ENCODE peak calls at places on chromosomes 5 and 9, in seven cellular contexts. A, J, Y, M, I, T and U are unnamed samples. For H3K27me3, the result is how much of the 10 kb centered on the place peaks cover.

GRCh38 chr5:50824109-50824508 is 157.7 kb downstream of the PARP8 start:
- DNase-seq in A (no peak), J (no peak), Y (no peak), M (no peak), I (no peak), T (no peak), U (no peak)

GRCh38 chr5:124921694-124922093 is 175.3 kb upstream of the ZNF608 start:
- DNase-seq in A (no peak), J (no peak), Y (no peak), M (no peak), I (no peak), T (no peak), U (no peak)

GRCh38 chr9:121929893-121930875 is 162.9 kb downstream of the TTLL11 start:
- DNase-seq in A (no peak), J (no peak), Y (no peak), M (peak), I (no peak), T (peak), U (peak)

GRCh38 chr5:126866837-126867236 is 89.9 kb downstream of the LMNB1 start:
- DNase-seq in A (no peak), J (no peak), Y (no peak), M (no peak), I (no peak), T (no peak), U (no peak)

GRCh38 chr5:117973785-117974184 is 1014.6 kb downstream of the DTWD2 start:
- DNase-seq in A (no peak), J (no peak), Y (no peak), M (peak), I (no peak), T (no peak), U (no peak)

GRCh38 chr9:126131066-126132010 is 195.3 kb upstream of the MVB12B start:
- DNase-seq in A (no peak), J (no peak), Y (no peak), M (peak), I (no peak), T (no peak), U (no peak)

GRCh38 chr5:98631311-98632054 is 142.0 kb upstream of the RGMB start:
- DNase-seq in A (peak), J (peak), Y (no peak), M (no peak), I (no peak), T (no peak), U (no peak)

GRCh38 chr9:79858509-79858908 is 286.7 kb downstream of the TLE4 start:
- DNase-seq in A (no peak), J (peak), Y (no peak), M (no peak), I (peak), T (no peak), U (no peak)

GRCh38 chr9:114588150-114588663 is 638 bp downstream of the ATP6V1G1 start:
- DNase-seq in A (peak), J (peak), Y (no peak), M (no peak), I (no peak), T (peak), U (no peak)

GRCh38 chr9:130579738-130580463 is 524 bp downstream of the FUBP3 start:
- DNase-seq in A (no peak), J (no peak), Y (no peak), M (no peak), I (no peak), T (peak), U (no peak)

GRCh38 chr9:31776471-31776870 is 608.0 kb upstream of the ACO1 start:
- DNase-seq in A (no peak), J (no peak), Y (no peak), M (no peak), I (no peak), T (no peak), U (peak)

GRCh38 chr5:135061001-135061400 is 27.0 kb upstream of the PITX1 start:
- DNase-seq in A (no peak), J (no peak), Y (no peak), M (no peak), I (no peak), T (no peak), U (no peak)

GRCh38 chr9:16267336-16268036 is 603.0 kb downstream of the BNC2 start:
- DNase-seq in A (peak), J (peak), Y (no peak), M (no peak), I (no peak), T (no peak), U (no peak)

GRCh38 chr9:89881431-89881830 is 276.6 kb downstream of the GADD45G start:
- DNase-seq in A (no peak), J (no peak), Y (no peak), M (no peak), I (no peak), T (no peak), U (no peak)

GRCh38 chr9:27626629-27627564 is 53.6 kb upstream of the C9orf72 start:
- DNase-seq in A (no peak), J (no peak), Y (no peak), M (no peak), I (no peak), T (peak), U (no peak)

GRCh38 chr9:91930475-91930874 is 19.6 kb downstream of the ROR2 start:
- DNase-seq in A (peak), J (peak), Y (no peak), M (no peak), I (no peak), T (no peak), U (no peak)

GRCh38 chr5:141084487-141084989 is 9.9 kb upstream of the PCDHB2 start:
- DNase-seq in A (peak), J (peak), Y (no peak), M (peak), I (peak), T (peak), U (peak)

GRCh38 chr5:171579162-171579561 is 159.7 kb downstream of the FGF18 start:
- DNase-seq in A (no peak), J (no peak), Y (no peak), M (no peak), I (no peak), T (no peak), U (no peak)

GRCh38 chr5:113204525-113205161 is 228.0 kb downstream of the DCP2 start:
- DNase-seq in A (peak), J (peak), Y (no peak), M (peak), I (no peak), T (no peak), U (no peak)

GRCh38 chr9:129481824-129482511 is 138.9 kb downstream of the C9orf50 start:
- DNase-seq in A (no peak), J (peak), Y (no peak), M (peak), I (no peak), T (no peak), U (peak)

GRCh38 chr5:139842321-139842720 is 46.7 kb downstream of the PSD2 start:
- DNase-seq in A (no peak), J (no peak), Y (no peak), M (no peak), I (no peak), T (no peak), U (no peak)

DNA sequence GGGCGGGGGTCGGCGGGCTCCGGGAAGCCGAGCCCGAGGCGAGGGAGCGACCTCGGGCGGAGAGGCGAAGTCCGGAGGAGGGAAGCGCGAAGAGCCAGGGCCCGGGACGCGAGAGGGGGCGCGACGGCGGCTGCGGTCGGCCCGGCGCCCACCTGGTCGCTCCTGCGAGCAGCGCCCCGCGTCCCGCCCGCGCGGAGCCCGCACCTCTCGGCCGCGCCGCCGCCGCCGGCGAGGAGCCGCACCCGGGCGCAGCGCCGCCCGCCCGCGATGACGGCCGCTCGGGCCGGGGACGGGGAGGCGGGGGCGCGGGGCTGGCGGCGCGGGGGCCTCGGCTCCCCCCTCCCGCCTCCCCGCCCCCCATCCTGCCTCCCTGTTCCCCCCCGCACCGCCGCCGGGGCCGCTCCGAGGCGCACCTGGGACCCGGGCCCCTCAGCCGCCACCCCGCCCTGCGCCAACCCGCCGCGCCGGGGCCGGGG is 2.6 kb downstream of the NR5A1 start:
- DNase-seq in A (no peak), J (no peak), Y (no peak), M (no peak), I (no peak), T (no peak), U (peak)
- H3K27me3 ChIP-seq in A (half or more), J (under half), Y (under half), M (half or more), I (under half), T (under half), U (under half)

GRCh38 chr9:37039065-37039464 is 5.0 kb upstream of the PAX5 start:
- DNase-seq in A (no peak), J (no peak), Y (no peak), M (no peak), I (no peak), T (no peak), U (no peak)

GRCh38 chr9:37037744-37038640 is 3.9 kb upstream of the PAX5 start:
- DNase-seq in A (no peak), J (peak), Y (no peak), M (peak), I (no peak), T (no peak), U (no peak)

GRCh38 chr9:37042421-37042820 is 8.4 kb upstream of the PAX5 start:
- DNase-seq in A (no peak), J (no peak), Y (no peak), M (no peak), I (no peak), T (no peak), U (peak)

GRCh38 chr9:37037137-37037743 is 3.2 kb upstream of the PAX5 start:
- DNase-seq in A (no peak), J (no peak), Y (no peak), M (no peak), I (no peak), T (no peak), U (no peak)

DNA sequence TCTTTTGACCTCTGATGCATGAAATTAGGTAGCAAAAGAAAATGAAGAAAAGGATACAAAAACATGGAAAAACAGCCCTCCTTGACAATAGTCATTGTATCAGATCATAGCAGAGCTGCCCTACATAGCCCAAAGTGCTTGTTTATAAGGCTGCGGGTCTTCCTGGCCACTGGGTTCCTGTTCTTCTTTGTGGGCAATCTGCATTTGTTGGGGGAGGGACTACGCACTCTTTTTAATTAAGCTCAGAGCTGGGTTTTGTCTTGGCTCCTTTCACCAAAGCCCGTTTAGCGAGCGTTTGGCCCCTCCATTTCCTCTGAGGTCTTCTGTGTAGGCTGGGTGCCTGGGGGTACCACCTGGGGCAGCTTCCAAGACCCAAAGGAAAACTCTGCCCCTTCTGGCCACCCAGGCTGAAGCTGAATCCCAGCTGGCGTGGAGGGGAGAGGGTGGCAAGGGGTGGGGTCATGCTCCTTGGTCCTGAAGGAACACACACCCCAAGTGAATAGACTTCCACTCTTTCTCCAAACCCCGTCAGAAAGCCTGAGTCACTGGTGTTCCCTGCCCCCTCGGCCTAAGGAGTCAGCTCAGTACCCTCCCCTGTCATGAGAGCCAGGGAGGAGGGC is 6.5 kb upstream of the PAX5 start:
- DNase-seq in A (no peak), J (no peak), Y (no peak), M (peak), I (no peak), T (no peak), U (no peak)
- H3K27me3 ChIP-seq in A (half or more), J (half or more), Y (under half), M (half or more), I (under half), T (under half), U (under half)

GRCh38 chr9:20621553-20622329 is 558 bp downstream of the MLLT3 start:
- DNase-seq in A (peak), J (peak), Y (peak), M (peak), I (no peak), T (peak), U (peak)
- H3K27me3 ChIP-seq in A (under half), J (under half), Y (under half), M (under half), I (under half), T (under half), U (half or more)

DNA sequence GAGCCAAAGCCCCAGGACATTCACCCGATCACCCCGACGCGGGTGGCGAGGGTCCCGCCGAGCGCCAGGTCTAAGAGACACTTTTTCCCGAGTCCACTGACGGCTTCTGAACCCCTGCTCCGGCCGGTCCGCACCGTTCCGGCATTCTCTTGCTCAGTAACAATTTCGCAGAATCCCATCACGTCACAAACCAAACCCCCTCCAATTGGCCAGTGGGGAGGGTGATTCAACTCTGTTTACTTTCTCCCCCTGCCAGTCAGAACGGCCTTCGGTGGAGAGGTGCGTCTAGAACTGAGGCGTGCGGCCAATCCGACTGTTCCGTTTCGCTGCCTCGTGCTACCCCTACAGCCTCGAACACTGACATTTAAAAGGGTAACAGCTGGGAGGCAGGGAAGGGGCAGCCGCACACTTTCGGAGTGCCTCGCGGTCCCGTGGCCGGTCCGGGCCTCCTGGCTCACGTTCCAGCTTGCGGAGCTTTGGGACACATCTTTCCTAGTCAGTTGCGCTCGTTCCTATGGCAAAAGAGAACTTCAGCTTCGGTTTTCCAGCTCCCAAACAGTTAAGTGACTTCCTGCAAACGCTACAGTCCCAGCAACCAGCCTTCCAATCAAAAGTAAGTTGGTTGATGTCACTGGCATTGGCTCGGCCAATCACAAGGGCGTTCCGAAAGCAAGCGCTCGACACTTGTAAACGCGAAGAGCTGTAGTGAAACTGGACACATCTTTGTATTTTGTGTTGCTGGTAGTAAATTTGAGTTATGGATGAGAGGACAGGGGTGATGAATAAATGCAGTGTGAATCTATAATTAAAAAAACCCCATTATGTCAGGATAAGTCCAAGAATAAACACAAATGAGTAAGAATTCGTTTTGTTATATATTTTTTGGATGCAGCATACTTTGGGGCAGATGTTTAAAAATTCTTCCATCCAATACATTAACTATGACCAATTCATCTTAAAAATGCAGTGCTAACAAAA is at the start of gene KLF9:
- DNase-seq in A (peak), J (peak), Y (peak), M (peak), I (peak), T (peak), U (peak)
- H3K27me3 ChIP-seq in A (under half), J (under half), Y (under half), M (half or more), I (under half), T (under half), U (under half)

DNA sequence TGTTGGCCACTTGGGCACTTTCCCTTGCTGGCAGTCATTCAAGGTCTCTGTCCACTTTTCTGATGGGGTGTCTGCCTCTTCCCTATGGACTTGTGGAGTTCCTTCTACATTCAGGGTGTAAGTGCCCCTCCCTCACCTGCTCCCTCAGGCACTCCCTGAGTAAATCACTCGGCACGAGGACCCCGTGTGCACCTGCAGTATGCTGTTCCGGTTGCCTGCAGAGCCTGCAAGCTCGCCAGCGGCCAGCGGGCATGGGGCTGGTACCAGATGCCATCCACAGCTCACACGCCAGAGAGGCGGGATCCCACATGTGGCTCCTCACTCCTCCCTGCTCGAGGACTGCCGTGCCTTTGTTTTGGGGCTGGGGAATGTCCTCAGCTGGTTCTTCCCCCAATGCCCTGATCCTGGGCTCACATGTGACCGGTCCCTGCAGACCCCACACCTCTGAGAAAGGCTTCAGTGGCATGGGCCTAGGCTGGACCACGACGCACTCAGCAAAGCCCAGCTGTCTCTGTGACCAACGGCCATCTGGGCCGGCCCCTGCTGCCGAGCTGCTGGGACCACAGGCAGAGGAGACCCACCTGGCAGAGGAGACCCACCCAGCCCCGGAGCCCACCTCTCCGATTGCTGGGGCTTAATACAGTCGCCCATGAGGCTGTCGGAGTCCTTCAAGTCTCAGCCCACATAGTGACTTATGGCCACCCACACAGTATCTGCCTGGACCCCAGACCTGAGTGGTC is 46.1 kb upstream of the CLPTM1L start:
- DNase-seq in A (no peak), J (no peak), Y (no peak), M (no peak), I (no peak), T (no peak), U (no peak)
- H3K27me3 ChIP-seq in A (under half), J (under half), Y (under half), M (under half), I (under half), T (under half), U (under half)

GRCh38 chr5:154614125-154614524 is 136.1 kb upstream of the HAND1 start:
- DNase-seq in A (no peak), J (no peak), Y (no peak), M (no peak), I (no peak), T (no peak), U (no peak)

GRCh38 chr5:154614595-154614994 is 136.6 kb upstream of the HAND1 start:
- DNase-seq in A (no peak), J (no peak), Y (no peak), M (no peak), I (no peak), T (no peak), U (no peak)

GRCh38 chr5:154610321-154611154 is 132.5 kb upstream of the HAND1 start:
- DNase-seq in A (peak), J (peak), Y (peak), M (peak), I (peak), T (peak), U (peak)

GRCh38 chr5:154611341-154611767 is 133.3 kb upstream of the HAND1 start:
- DNase-seq in A (peak), J (peak), Y (no peak), M (peak), I (no peak), T (no peak), U (no peak)

DNA sequence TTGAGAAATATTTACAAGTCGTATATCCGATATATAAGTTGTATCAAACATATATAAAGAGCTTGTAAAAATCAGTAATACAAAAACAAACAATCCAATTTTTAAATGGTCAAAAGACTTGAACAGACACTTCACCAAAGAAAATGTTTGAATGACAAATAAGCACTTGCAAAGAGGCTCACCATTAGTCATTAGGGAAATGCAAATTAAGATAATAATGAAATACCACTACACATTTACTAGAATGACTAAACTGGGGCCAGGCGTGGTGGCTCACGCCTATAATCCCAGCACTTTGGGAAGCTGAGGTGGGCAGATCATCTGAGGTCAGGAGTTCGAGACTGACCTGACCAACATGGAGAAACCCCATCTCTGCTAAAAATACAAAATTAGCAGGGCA is 134.6 kb upstream of the HAND1 start:
- DNase-seq in A (no peak), J (no peak), Y (no peak), M (no peak), I (no peak), T (no peak), U (no peak)
- H3K27me3 ChIP-seq in A (under half), J (under half), Y (under half), M (under half), I (under half), T (under half), U (under half)